ENCODE peak calls at places on chromosome 16, in seven cellular contexts. One of them, this sample, is unnamed.
A peak's percentile ranks its signal among the peaks of the same experiment; 100 is the strongest.

GRCh38 chr16:66359012-66359411 is 7.5 kb upstream of the CDH5 start:
- DNase-seq in GM23248: peak; percentile 90
- DNase-seq in hepatocyte: no peak
- DNase-seq in GM23338: no peak
- DNase-seq in HCT116: no peak
- DNase-seq in MM.1S: no peak
- DNase-seq in PC-3: peak; percentile 75
- DNase-seq in this sample: no peak

GRCh38 chr16:23538919-23539278 is 18.3 kb downstream of the EARS2 start:
- DNase-seq in GM23248: no peak
- DNase-seq in hepatocyte: no peak
- DNase-seq in GM23338: no peak
- DNase-seq in HCT116: no peak
- DNase-seq in MM.1S: no peak
- DNase-seq in PC-3: no peak
- DNase-seq in this sample: no peak

GRCh38 chr16:19783847-19784736 is 66.0 kb downstream of the IQCK start:
- DNase-seq in GM23248: no peak
- DNase-seq in hepatocyte: no peak
- DNase-seq in GM23338: no peak
- DNase-seq in HCT116: no peak
- DNase-seq in MM.1S: no peak
- DNase-seq in PC-3: no peak
- DNase-seq in this sample: no peak

GRCh38 chr16:70571623-70572022 is 48.0 kb downstream of the SF3B3 start:
- DNase-seq in GM23248: no peak
- DNase-seq in hepatocyte: no peak
- DNase-seq in GM23338: no peak
- DNase-seq in HCT116: no peak
- DNase-seq in MM.1S: no peak
- DNase-seq in PC-3: no peak
- DNase-seq in this sample: no peak

GRCh38 chr16:8533509-8533908 is 56.8 kb downstream of the TMEM114 start:
- DNase-seq in GM23248: no peak
- DNase-seq in hepatocyte: no peak
- DNase-seq in GM23338: no peak
- DNase-seq in HCT116: no peak
- DNase-seq in MM.1S: no peak
- DNase-seq in PC-3: no peak
- DNase-seq in this sample: no peak

GRCh38 chr16:2915196-2915929 is 3.6 kb downstream of the FLYWCH1 start:
- DNase-seq in GM23248: peak; percentile 26
- DNase-seq in hepatocyte: no peak
- DNase-seq in GM23338: no peak
- DNase-seq in HCT116: no peak
- DNase-seq in MM.1S: peak; percentile 77
- DNase-seq in PC-3: no peak
- DNase-seq in this sample: no peak

GRCh38 chr16:9126609-9127008 is 35.2 kb downstream of the HAPSTR1 start:
- DNase-seq in GM23248: no peak
- DNase-seq in hepatocyte: no peak
- DNase-seq in GM23338: no peak
- DNase-seq in HCT116: no peak
- DNase-seq in MM.1S: no peak
- DNase-seq in PC-3: no peak
- DNase-seq in this sample: no peak

GRCh38 chr16:53922805-53923645 is 219.1 kb downstream of the FTO start:
- DNase-seq in GM23248: no peak
- DNase-seq in hepatocyte: no peak
- DNase-seq in GM23338: no peak
- DNase-seq in HCT116: no peak
- DNase-seq in MM.1S: no peak
- DNase-seq in PC-3: no peak
- DNase-seq in this sample: no peak

GRCh38 chr16:66524601-66525164 is 25.2 kb downstream of the TK2 start:
- DNase-seq in GM23248: no peak
- DNase-seq in hepatocyte: no peak
- DNase-seq in GM23338: no peak
- DNase-seq in HCT116: no peak
- DNase-seq in MM.1S: peak; percentile 90
- DNase-seq in PC-3: no peak
- DNase-seq in this sample: no peak

GRCh38 chr16:8808613-8809353 is 11.1 kb downstream of the PMM2 start:
- DNase-seq in GM23248: no peak
- DNase-seq in hepatocyte: no peak
- DNase-seq in GM23338: no peak
- DNase-seq in HCT116: no peak
- DNase-seq in MM.1S: no peak
- DNase-seq in PC-3: no peak
- DNase-seq in this sample: no peak

GRCh38 chr16:87040169-87041117 is 276.7 kb downstream of the C16orf95 start:
- DNase-seq in GM23248: no peak
- DNase-seq in hepatocyte: no peak
- DNase-seq in GM23338: no peak
- DNase-seq in HCT116: no peak
- DNase-seq in MM.1S: no peak
- DNase-seq in PC-3: no peak
- DNase-seq in this sample: no peak

GRCh38 chr16:81357711-81358270 is 43.0 kb downstream of the GAN start:
- DNase-seq in GM23248: no peak
- DNase-seq in hepatocyte: no peak
- DNase-seq in GM23338: no peak
- DNase-seq in HCT116: no peak
- DNase-seq in MM.1S: no peak
- DNase-seq in PC-3: no peak
- DNase-seq in this sample: no peak

GRCh38 chr16:66361604-66362135 is 4.8 kb upstream of the CDH5 start:
- DNase-seq in GM23248: no peak
- DNase-seq in hepatocyte: no peak
- DNase-seq in GM23338: no peak
- DNase-seq in HCT116: no peak
- DNase-seq in MM.1S: no peak
- DNase-seq in PC-3: no peak
- DNase-seq in this sample: no peak

GRCh38 chr16:72923757-72924156 is 124.2 kb downstream of the ZFHX3 start:
- DNase-seq in GM23248: no peak
- DNase-seq in hepatocyte: no peak
- DNase-seq in GM23338: no peak
- DNase-seq in HCT116: no peak
- DNase-seq in MM.1S: no peak
- DNase-seq in PC-3: no peak
- DNase-seq in this sample: no peak

GRCh38 chr16:68351991-68352431 is 41.2 kb downstream of the PRMT7 start:
- DNase-seq in GM23248: no peak
- DNase-seq in hepatocyte: peak; percentile 85
- DNase-seq in GM23338: no peak
- DNase-seq in HCT116: no peak
- DNase-seq in MM.1S: no peak
- DNase-seq in PC-3: peak; percentile 16
- DNase-seq in this sample: no peak

GRCh38 chr16:70433456-70434103 is 5.3 kb downstream of the ST3GAL2 start:
- DNase-seq in GM23248: peak; percentile 80
- DNase-seq in hepatocyte: peak; percentile 66
- DNase-seq in GM23338: no peak
- DNase-seq in HCT116: no peak
- DNase-seq in MM.1S: no peak
- DNase-seq in PC-3: peak; percentile 51
- DNase-seq in this sample: no peak

DNA sequence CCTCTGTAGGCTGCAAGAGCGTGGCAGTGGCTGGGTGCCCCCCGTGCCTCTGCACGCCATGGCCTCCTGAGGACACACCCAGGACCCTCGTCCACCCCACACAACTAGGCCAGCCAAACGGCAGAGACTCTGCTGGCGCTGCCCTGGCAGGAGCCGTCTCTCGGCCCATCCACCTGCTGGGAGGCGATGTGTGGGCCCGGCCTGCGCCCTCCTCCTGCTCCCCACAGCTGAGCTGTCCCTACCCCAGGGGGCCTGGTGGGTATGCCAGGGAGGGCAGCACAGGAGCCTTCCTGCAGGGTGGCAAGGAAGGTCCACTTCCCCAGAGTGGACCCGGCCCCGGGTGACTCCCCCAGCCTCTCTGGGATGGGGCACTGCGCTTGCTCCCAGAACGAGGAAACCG is 7.0 kb downstream of the RNF166 start:
- DNase-seq in GM23248: no peak
- DNase-seq in hepatocyte: no peak
- DNase-seq in GM23338: no peak
- DNase-seq in HCT116: no peak
- DNase-seq in MM.1S: no peak
- DNase-seq in PC-3: no peak
- DNase-seq in this sample: no peak
- H3K4me2 ChIP-seq in GM23248: no peak overlapping the region
- H3K4me2 ChIP-seq in hepatocyte: no peak overlapping the region
- H3K4me2 ChIP-seq in GM23338: no peak overlapping the region
- H3K4me2 ChIP-seq in HCT116: no peak overlapping the region
- H3K4me2 ChIP-seq in MM.1S: no peak overlapping the region
- H3K4me2 ChIP-seq in PC-3: no peak overlapping the region
- H3K4me2 ChIP-seq in this sample: no peak overlapping the region

DNA sequence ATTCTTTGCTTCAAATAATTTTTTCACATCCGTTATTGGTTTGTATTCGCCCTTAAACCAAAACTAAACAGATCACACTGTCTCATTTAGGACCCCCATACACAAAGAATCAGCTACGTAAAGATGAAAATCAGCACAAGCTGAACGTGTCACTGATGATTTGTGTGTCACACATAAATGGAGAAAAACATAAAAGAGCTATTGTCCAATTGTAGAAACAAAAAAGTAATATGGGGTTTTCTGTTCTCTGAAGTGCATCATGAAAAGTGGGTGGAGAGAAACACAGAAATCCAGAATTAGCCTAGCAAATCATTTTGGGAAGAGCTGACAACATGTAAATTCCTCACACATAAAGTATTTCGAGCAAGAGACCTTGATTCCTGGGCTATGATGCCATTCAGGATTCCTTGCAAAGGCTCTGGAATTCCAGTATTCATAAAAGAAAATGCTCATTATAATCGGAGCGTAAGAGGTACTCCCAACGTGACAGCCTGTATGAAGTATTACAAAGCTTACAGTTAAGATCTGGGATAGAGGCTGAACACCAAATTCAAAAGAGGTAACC is 1.1 kb downstream of the DCUN1D3 start:
- DNase-seq in GM23248: peak; percentile 84
- DNase-seq in hepatocyte: peak; percentile 31
- DNase-seq in GM23338: no peak
- DNase-seq in HCT116: no peak
- DNase-seq in MM.1S: no peak
- DNase-seq in PC-3: no peak
- DNase-seq in this sample: no peak
- H2AFZ ChIP-seq in GM23248: no peak overlapping the region
- H2AFZ ChIP-seq in hepatocyte: no peak overlapping the region
- H2AFZ ChIP-seq in GM23338: no peak overlapping the region
- H2AFZ ChIP-seq in HCT116: no peak overlapping the region
- H2AFZ ChIP-seq in MM.1S: peak overlapping the region; percentile 80
- H2AFZ ChIP-seq in PC-3: no peak overlapping the region
- H2AFZ ChIP-seq in this sample: no peak overlapping the region

GRCh38 chr16:57632568-57632967 is 4.1 kb downstream of the ADGRG1 start:
- DNase-seq in GM23248: no peak
- DNase-seq in hepatocyte: no peak
- DNase-seq in GM23338: no peak
- DNase-seq in HCT116: no peak
- DNase-seq in MM.1S: no peak
- DNase-seq in PC-3: no peak
- DNase-seq in this sample: no peak
- TF ChIP-seq EZH2phosphoT487 in GM23248: no peak
- TF ChIP-seq EZH2phosphoT487 in hepatocyte: no peak
- TF ChIP-seq EZH2phosphoT487 in GM23338: no peak
- TF ChIP-seq EZH2phosphoT487 in HCT116: no peak
- TF ChIP-seq EZH2phosphoT487 in MM.1S: no peak
- TF ChIP-seq EZH2phosphoT487 in PC-3: no peak
- TF ChIP-seq EZH2phosphoT487 in this sample: no peak

GRCh38 chr16:181668-182021 is 1.4 kb downstream of the HBQ1 start:
- DNase-seq in GM23248: peak; percentile 37
- DNase-seq in hepatocyte: no peak
- DNase-seq in GM23338: no peak
- DNase-seq in HCT116: no peak
- DNase-seq in MM.1S: no peak
- DNase-seq in PC-3: peak; percentile 12
- DNase-seq in this sample: no peak
- H3K4me2 ChIP-seq in GM23248: no peak overlapping the region
- H3K4me2 ChIP-seq in hepatocyte: peak overlapping the region; percentile 96
- H3K4me2 ChIP-seq in GM23338: no peak overlapping the region
- H3K4me2 ChIP-seq in HCT116: no peak overlapping the region
- H3K4me2 ChIP-seq in MM.1S: peak overlapping the region; percentile 93
- H3K4me2 ChIP-seq in PC-3: no peak overlapping the region
- H3K4me2 ChIP-seq in this sample: peak overlapping the region; percentile 73